ENCODE peak calls at places on chromosomes 11 and 22, in seven cellular contexts. J, R, D, I, F, M and O are unnamed samples.

GRCh38 chr22:44680058-44680457 is 21.9 kb upstream of the PRR5 start:
- DNase-seq in M (no peak), F (no peak), D (no peak), I (no peak), R (no peak), J (no peak), O (no peak)

GRCh38 chr11:35491231-35491871 is 34.1 kb downstream of the PAMR1 start:
- DNase-seq in F (peak), M (peak), I (peak), J (no peak), R (peak), D (no peak), O (no peak)

GRCh38 chr11:109547356-109548027 is 125.5 kb downstream of the C11orf87 start:
- DNase-seq in M (no peak), F (peak), D (no peak), I (peak), R (peak), J (no peak), O (no peak)

GRCh38 chr22:38309614-38310517 is 7.4 kb downstream of the CSNK1E start:
- DNase-seq in D (no peak), J (no peak), M (no peak), I (no peak), F (peak), R (no peak), O (no peak)

GRCh38 chr22:37568448-37569008 is 8.2 kb downstream of the CDC42EP1 start:
- DNase-seq in J (no peak), F (no peak), R (peak), I (no peak), M (no peak), D (no peak), O (peak)

GRCh38 chr11:79430280-79430679 is 10.6 kb downstream of the TENM4 start:
- DNase-seq in F (no peak), D (no peak), M (no peak), R (no peak), I (no peak), J (no peak), O (no peak)

GRCh38 chr11:1876361-1877063 is 15.2 kb downstream of the PRR33 start:
- DNase-seq in I (no peak), J (peak), M (no peak), F (peak), D (no peak), R (peak), O (peak)

GRCh38 chr11:114832532-114833125 is 154.3 kb downstream of the NXPE2 start:
- DNase-seq in M (no peak), R (no peak), F (no peak), J (no peak), I (no peak), D (no peak), O (no peak)

GRCh38 chr11:78194490-78194889 is 5.8 kb downstream of the USP35 start:
- DNase-seq in I (no peak), J (no peak), M (no peak), R (no peak), F (no peak), D (no peak), O (no peak)

GRCh38 chr11:120211522-120212258 is 858 bp downstream of the OAF start:
- DNase-seq in I (no peak), D (no peak), R (no peak), F (peak), J (no peak), M (no peak), O (no peak)

GRCh38 chr11:81197396-81197795 is 1536.3 kb downstream of the FAM181B start:
- DNase-seq in I (no peak), J (no peak), M (no peak), D (no peak), F (no peak), R (no peak), O (peak)

GRCh38 chr11:121248496-121248895 is 44.1 kb upstream of the SC5D start:
- DNase-seq in D (no peak), I (no peak), R (no peak), M (peak), F (no peak), J (no peak), O (no peak)

GRCh38 chr11:1750481-1750839 is at the start of gene IFITM10:
- DNase-seq in J (peak), I (no peak), M (no peak), D (no peak), F (no peak), R (no peak), O (no peak)

GRCh38 chr22:38987171-38987895 is 5.2 kb downstream of the APOBEC3B start:
- DNase-seq in F (no peak), M (no peak), J (no peak), I (no peak), D (no peak), R (no peak), O (no peak)

GRCh38 chr11:85941380-85941973 is 86.3 kb downstream of the CCDC83 start:
- DNase-seq in D (peak), M (no peak), F (peak), I (peak), R (peak), J (peak), O (peak)

GRCh38 chr22:45009881-45010531 is at the start of gene PHF21B:
- DNase-seq in M (no peak), F (peak), I (peak), J (peak), D (peak), R (peak), O (peak)

GRCh38 chr11:11137339-11137738 is 215.7 kb downstream of the CSNK2A3 start:
- DNase-seq in M (no peak), I (no peak), F (no peak), R (no peak), J (no peak), D (no peak), O (no peak)
- H3K4ac ChIP-seq in M (no peak), I (no peak), F (no peak), R (no peak), J (no peak), D (no peak), O (no peak)

GRCh38 chr22:35581023-35581413 is 36.1 kb downstream of the MB start:
- DNase-seq in M (no peak), J (no peak), F (no peak), I (no peak), R (no peak), D (no peak), O (no peak)
- H3K4ac ChIP-seq in M (no peak), J (no peak), F (no peak), I (no peak), R (no peak), D (no peak), O (no peak)

DNA sequence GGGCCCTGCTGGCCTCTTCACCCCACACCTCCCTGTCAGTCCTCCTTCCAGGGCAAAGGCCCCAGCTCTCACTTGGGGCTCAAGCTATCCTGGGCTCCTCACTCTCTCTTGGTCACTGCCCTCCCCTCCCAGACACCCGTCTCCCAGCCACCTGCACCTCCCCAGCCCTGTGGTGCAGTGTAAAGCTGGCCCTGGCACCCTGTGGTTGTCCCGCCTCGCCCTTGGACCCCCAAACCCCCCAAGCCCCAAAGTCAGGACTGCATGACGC is 16.8 kb upstream of the PPARA start:
- DNase-seq in I (no peak), D (no peak), J (no peak), M (no peak), F (no peak), R (no peak), O (no peak)
- H3K4ac ChIP-seq in I (no peak), D (no peak), J (no peak), M (no peak), F (no peak), R (no peak), O (no peak)

GRCh38 chr11:93039841-93040240 is 70.4 kb downstream of the MTNR1B start:
- DNase-seq in I (peak), M (no peak), F (no peak), J (no peak), D (no peak), R (no peak), O (no peak)
- H3K4ac ChIP-seq in I (no peak), M (no peak), F (no peak), J (no peak), D (no peak), R (no peak), O (no peak)

GRCh38 chr11:73318501-73319011 is 10.5 kb downstream of the ARHGEF17 start:
- DNase-seq in F (no peak), I (no peak), D (no peak), J (no peak), R (no peak), M (no peak), O (no peak)
- H3K4ac ChIP-seq in F (no peak), I (no peak), D (no peak), J (no peak), R (no peak), M (no peak), O (no peak)

GRCh38 chr11:60454212-60454611 is 1.4 kb upstream of the MS4A1 start:
- DNase-seq in I (no peak), M (no peak), F (no peak), D (no peak), J (no peak), R (no peak), O (no peak)
- H3K4ac ChIP-seq in I (no peak), M (no peak), F (no peak), D (no peak), J (no peak), R (no peak), O (no peak)

DNA sequence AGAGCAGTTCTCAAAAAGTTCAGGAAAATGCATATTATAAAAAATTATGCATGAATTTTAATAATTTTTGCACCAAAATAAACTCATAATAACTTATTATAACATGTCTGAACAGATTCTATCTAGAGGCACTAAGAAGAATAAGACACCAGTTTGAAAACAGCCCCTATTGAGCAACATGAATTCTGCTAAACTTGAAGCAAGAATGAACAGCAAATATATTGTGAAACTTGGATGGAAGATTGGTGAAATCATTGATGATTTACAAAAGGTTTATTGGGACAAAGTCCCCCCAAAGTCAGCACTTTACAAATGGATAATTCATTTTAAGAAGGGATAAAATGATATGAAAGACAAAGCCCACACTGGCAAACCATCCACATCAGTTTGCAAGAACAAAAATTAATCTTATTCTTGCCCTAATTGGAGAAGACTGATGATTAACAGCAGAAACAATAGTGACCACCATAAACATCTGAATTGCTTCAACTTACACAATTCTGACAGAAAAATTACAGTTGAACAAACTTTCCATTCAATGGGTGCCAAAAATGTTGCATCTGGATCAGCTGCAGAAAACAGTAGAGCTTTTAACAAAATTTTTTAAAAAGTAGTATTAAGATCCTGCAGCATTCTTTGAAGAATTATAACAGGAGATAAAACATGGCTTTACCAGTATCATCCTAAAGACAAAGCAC is 257.5 kb upstream of the FAT3 start:
- DNase-seq in F (no peak), D (no peak), J (no peak), R (no peak), M (no peak), I (no peak), O (no peak)
- H3K4ac ChIP-seq in F (no peak), D (no peak), J (no peak), R (no peak), M (no peak), I (no peak), O (no peak)

DNA sequence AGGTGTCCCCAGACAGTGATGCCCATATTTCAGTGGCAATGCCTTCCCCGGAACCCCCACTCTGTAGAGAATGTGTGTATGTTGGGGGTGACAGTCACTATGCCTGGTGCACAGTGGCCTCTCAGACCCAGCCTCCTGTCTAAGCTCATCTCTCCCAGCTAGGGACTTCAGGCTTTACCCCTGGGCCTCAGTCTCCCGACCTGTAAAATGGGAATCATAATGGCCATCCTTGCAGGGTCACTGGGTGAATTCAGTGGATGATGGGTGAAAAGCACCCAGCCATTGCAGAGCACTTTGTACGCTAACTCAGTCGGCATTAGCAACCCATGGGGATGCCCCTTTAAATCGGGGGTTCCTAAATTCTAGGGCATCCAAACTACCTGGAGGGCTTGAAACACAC is 18.9 kb downstream of the FGF3 start:
- DNase-seq in F (no peak), J (no peak), R (no peak), I (no peak), D (no peak), M (no peak), O (no peak)
- H3K4ac ChIP-seq in F (no peak), J (no peak), R (no peak), I (no peak), D (no peak), M (no peak), O (no peak)

GRCh38 chr11:130964393-130964792 is 48.1 kb upstream of the SNX19 start:
- DNase-seq in M (no peak), F (no peak), R (no peak), I (no peak), D (no peak), J (no peak), O (no peak)
- H3K4ac ChIP-seq in M (no peak), F (no peak), R (no peak), I (no peak), D (no peak), J (no peak), O (no peak)